ENCODE peak calls at places on chromosomes 6 and 20, in eight cellular contexts. A is CD8-positive, alpha-beta T cell; O is pancreas; R is hepatocyte; G is CD4-positive, CD25-positive, alpha-beta regulatory T cell; X is dorsolateral prefrontal cortex; I is WERI-Rb-1; K is substantia nigra. V is an unnamed sample.

GRCh38 chr6:79260772-79261171 is 26.3 kb upstream of the HMGN3 start:
- DNase-seq in A (no peak), O (no peak), R (no peak), G (no peak), X (no peak), I (no peak), K (no peak), V (no peak)

GRCh38 chr20:63099426-63100267 is 92.9 kb upstream of the BHLHE23 start:
- DNase-seq in A (no peak), O (no peak), R (no peak), G (no peak), X (peak; percentile 11), I (peak; percentile 9), K (no peak), V (no peak)

GRCh38 chr6:17984399-17984798 is 3.0 kb downstream of the KIF13A start:
- DNase-seq in A (no peak), O (no peak), R (no peak), G (no peak), X (no peak), I (no peak), K (no peak), V (no peak)

GRCh38 chr6:161578478-161578877 is 304.6 kb upstream of the AGPAT4 start:
- DNase-seq in A (no peak), O (no peak), R (no peak), G (no peak), X (no peak), I (peak; percentile 54), K (no peak), V (no peak)

GRCh38 chr6:129432738-129433137 is 277.2 kb downstream of the ARHGAP18 start:
- DNase-seq in A (no peak), O (no peak), R (no peak), G (no peak), X (no peak), I (no peak), K (no peak), V (no peak)

GRCh38 chr6:42692151-42692911 is 30.1 kb downstream of the PRPH2 start:
- DNase-seq in A (no peak), O (no peak), R (no peak), G (no peak), X (peak; percentile 60), I (no peak), K (no peak), V (no peak)

GRCh38 chr6:97292671-97293070 is 9.7 kb upstream of the MMS22L start:
- DNase-seq in A (no peak), O (no peak), R (no peak), G (no peak), X (no peak), I (no peak), K (no peak), V (no peak)

GRCh38 chr6:41815587-41815986 is 28.1 kb downstream of the TOMM6 start:
- DNase-seq in A (no peak), O (no peak), R (no peak), G (no peak), X (no peak), I (no peak), K (no peak), V (no peak)

GRCh38 chr6:169363590-169363989 is 109.9 kb upstream of the THBS2 start:
- DNase-seq in A (no peak), O (no peak), R (no peak), G (no peak), X (no peak), I (no peak), K (no peak), V (no peak)

GRCh38 chr6:113857565-113858066 is 471 bp downstream of the MARCKS start:
- DNase-seq in A (no peak), O (peak; percentile 43), R (peak; percentile 26), G (no peak), X (peak; percentile 30), I (peak; percentile 26), K (peak; percentile 29), V (no peak)

GRCh38 chr6:722608-723007 is 29.7 kb upstream of the EXOC2 start:
- DNase-seq in A (no peak), O (no peak), R (no peak), G (no peak), X (no peak), I (no peak), K (no peak), V (no peak)

GRCh38 chr20:57941121-57941522 is 231.3 kb upstream of the PMEPA1 start:
- DNase-seq in A (no peak), O (peak; percentile 48), R (no peak), G (no peak), X (no peak), I (no peak), K (no peak), V (no peak)

GRCh38 chr6:35804996-35805736 is at the start of gene LHFPL5:
- DNase-seq in A (peak; percentile 43), O (peak; percentile 67), R (peak; percentile 81), G (peak; percentile 40), X (peak; percentile 40), I (peak; percentile 91), K (peak; percentile 11), V (peak; percentile 53)

GRCh38 chr6:116387374-116387773 is 16.6 kb downstream of the DSE start:
- DNase-seq in A (no peak), O (no peak), R (no peak), G (no peak), X (no peak), I (no peak), K (no peak), V (no peak)

GRCh38 chr6:132651062-132651461 is 7.9 kb downstream of the TAAR1 start:
- DNase-seq in A (no peak), O (no peak), R (no peak), G (no peak), X (no peak), I (no peak), K (no peak), V (no peak)

GRCh38 chr6:145887969-145888368 is 73.4 kb upstream of the FBXO30 start:
- DNase-seq in A (no peak), O (no peak), R (peak; percentile 24), G (peak; percentile 21), X (no peak), I (peak; percentile 25), K (no peak), V (no peak)

GRCh38 chr6:105259912-105260889 is 80.4 kb upstream of the POPDC3 start:
- DNase-seq in A (no peak), O (no peak), R (peak; percentile 24), G (no peak), X (no peak), I (no peak), K (no peak), V (no peak)

GRCh38 chr6:162773996-162774395 is 46.2 kb downstream of the PACRG start:
- DNase-seq in A (no peak), O (no peak), R (no peak), G (no peak), X (no peak), I (no peak), K (no peak), V (no peak)

GRCh38 chr20:63216849-63217471 is 1.0 kb upstream of the YTHDF1 start:
- DNase-seq in A (no peak), O (peak; percentile 23), R (no peak), G (no peak), X (no peak), I (no peak), K (no peak), V (no peak)

GRCh38 chr6:147949981-147950622 is 392.5 kb upstream of the SASH1 start:
- DNase-seq in A (no peak), O (no peak), R (no peak), G (no peak), X (no peak), I (no peak), K (no peak), V (no peak)

GRCh38 chr6:83518946-83519489 is 6.7 kb downstream of the PRSS35 start:
- DNase-seq in A (no peak), O (no peak), R (no peak), G (no peak), X (no peak), I (no peak), K (no peak), V (no peak)

GRCh38 chr20:25061821-25062530 is 4.0 kb upstream of the ACSS1 start:
- DNase-seq in A (no peak), O (peak; percentile 26), R (no peak), G (no peak), X (peak; percentile 18), I (no peak), K (no peak), V (no peak)

GRCh38 chr6:152094992-152095592 is 287.6 kb downstream of the ESR1 start:
- DNase-seq in A (no peak), O (peak; percentile 36), R (peak; percentile 90), G (no peak), X (no peak), I (no peak), K (no peak), V (no peak)
- H3K27ac ChIP-seq in A (no peak overlapping the region), O (peak overlapping the region; percentile 33), R (peak overlapping the region; percentile 14), G (no peak overlapping the region), X (no peak overlapping the region), I (no peak overlapping the region), K (no peak overlapping the region), V (no peak overlapping the region)

DNA sequence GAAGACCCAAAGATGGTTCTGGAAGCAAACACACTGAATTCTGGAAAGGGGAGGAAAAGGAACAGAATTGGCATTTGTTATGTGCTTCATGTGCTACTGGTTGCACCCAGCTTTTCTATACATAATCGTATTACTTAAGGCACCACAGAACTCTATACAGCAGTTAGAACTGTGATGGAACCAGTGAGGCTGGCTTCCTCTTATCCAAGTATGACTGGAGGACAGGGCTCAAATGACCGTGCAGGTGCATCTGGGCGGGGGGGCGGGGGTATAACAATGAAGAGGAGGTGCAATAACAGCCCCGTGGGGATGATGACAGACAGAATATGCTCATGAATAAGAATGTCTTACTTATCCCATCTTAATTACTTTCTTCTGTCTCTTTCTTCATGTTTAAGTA is 144.2 kb downstream of the BTBD9 start:
- DNase-seq in A (no peak), O (no peak), R (no peak), G (no peak), X (no peak), I (no peak), K (no peak), V (no peak)
- H3K27ac ChIP-seq in A (no peak overlapping the region), O (no peak overlapping the region), R (no peak overlapping the region), G (no peak overlapping the region), X (peak overlapping the region; percentile 67), I (no peak overlapping the region), K (peak overlapping the region; percentile 36), V (no peak overlapping the region)

GRCh38 chr6:140071601-140072062 is 697.2 kb upstream of the CITED2 start:
- DNase-seq in A (no peak), O (no peak), R (no peak), G (no peak), X (no peak), I (no peak), K (no peak), V (no peak)
- H3K27ac ChIP-seq in A (no peak overlapping the region), O (no peak overlapping the region), R (no peak overlapping the region), G (no peak overlapping the region), X (no peak overlapping the region), I (no peak overlapping the region), K (no peak overlapping the region), V (no peak overlapping the region)

DNA sequence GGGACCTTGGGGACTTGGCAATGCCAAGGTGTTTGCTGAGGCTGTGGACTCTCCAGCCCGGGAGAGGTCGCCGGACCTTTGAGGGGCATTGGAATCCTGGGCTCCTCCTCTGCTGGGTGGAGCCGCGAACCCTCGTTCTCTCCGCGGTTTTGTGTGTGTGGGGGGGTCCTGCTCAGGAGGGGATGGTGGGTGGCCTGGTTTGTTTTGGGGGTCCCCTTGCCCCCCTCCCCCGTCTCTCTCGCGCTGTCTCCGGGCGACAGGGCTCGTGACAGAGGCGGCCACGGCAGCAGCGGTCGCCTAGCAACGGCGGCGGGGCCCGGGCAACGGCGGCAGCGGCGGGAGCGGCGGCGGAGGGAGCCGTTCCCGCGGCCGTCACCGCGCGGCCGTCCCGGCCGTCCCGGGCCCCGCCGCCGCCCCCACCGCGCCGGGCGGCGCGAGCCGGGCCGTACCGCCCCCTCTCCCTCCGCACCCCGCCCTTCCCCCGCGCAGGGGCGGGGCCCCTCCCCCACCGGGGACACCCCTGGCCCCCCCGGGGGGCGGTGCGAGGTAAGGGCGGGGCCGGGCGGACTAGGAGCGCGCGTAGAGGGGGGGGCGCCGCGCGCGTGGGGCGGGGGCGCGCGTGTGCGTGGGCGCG is 7.8 kb downstream of the SYNGAP1 start:
- DNase-seq in A (peak; percentile 58), O (peak; percentile 56), R (peak; percentile 76), G (peak; percentile 60), X (no peak), I (peak; percentile 55), K (peak; percentile 80), V (peak; percentile 56)
- H3K27ac ChIP-seq in A (peak overlapping the region; percentile 77), O (peak overlapping the region; percentile 93), R (peak overlapping the region; percentile 99), G (peak overlapping the region; percentile 90), X (peak overlapping the region; percentile 91), I (no peak overlapping the region), K (peak overlapping the region; percentile 63), V (peak overlapping the region; percentile 88)

V was measured in naive thymus-derived CD4-positive, alpha-beta T cell.